ENCODE peak calls at places on chromosomes 2 and 18, in ten cellular contexts. K is activated B cell treated with CpG ODN at 0.5 μM for 24 hours; P is stimulated activated CD8-positive, alpha-beta memory T cell treated with anti-CD3 and anti-CD28 coated beads, Interleukin-7, amount 100 ng/mL, for 48 hours; V is tibial nerve; O is hypothalamus; G is aorta; Z is IMR-90; J is RPMI8226; X is T-cell; U is cardiac fibroblast. Y is an unnamed sample.

GRCh38 chr18:3966985-3967856 is 487.9 kb downstream of the DLGAP1 start:
- DNase-seq in K (no peak), P (no peak), V (no peak), O (no peak), G (peak), Z (peak), J (no peak), X (no peak), U (peak), Y (no peak)

GRCh38 chr18:78174737-78175136 is 804.9 kb upstream of the SALL3 start:
- DNase-seq in K (no peak), P (no peak), V (no peak), O (no peak), G (no peak), Z (no peak), J (peak), X (no peak), U (no peak), Y (peak)

GRCh38 chr2:240929364-240930095 is 23.4 kb downstream of the CROCC2 start:
- DNase-seq in K (no peak), P (no peak), V (no peak), O (no peak), G (no peak), Z (no peak), J (no peak), X (no peak), U (no peak), Y (no peak)

GRCh38 chr2:107986278-107987217 is at the start of gene SLC5A7:
- DNase-seq in K (no peak), P (no peak), V (no peak), O (no peak), G (no peak), Z (no peak), J (no peak), X (no peak), U (no peak), Y (no peak)

GRCh38 chr2:152034257-152034801 is 64.5 kb downstream of the CACNB4 start:
- DNase-seq in K (no peak), P (no peak), V (no peak), O (no peak), G (no peak), Z (no peak), J (no peak), X (no peak), U (no peak), Y (no peak)

GRCh38 chr18:73408434-73408833 is 540.6 kb upstream of the NETO1 start:
- DNase-seq in K (no peak), P (no peak), V (no peak), O (no peak), G (no peak), Z (peak), J (no peak), X (no peak), U (no peak), Y (no peak)

GRCh38 chr2:114810092-114810491 is 367.7 kb downstream of the DPP10 start:
- DNase-seq in K (no peak), P (no peak), V (no peak), O (no peak), G (no peak), Z (no peak), J (no peak), X (no peak), U (no peak), Y (no peak)

GRCh38 chr2:233974530-233975071 is 57.4 kb downstream of the TRPM8 start:
- DNase-seq in K (no peak), P (peak), V (peak), O (no peak), G (peak), Z (peak), J (peak), X (no peak), U (peak), Y (no peak)

GRCh38 chr2:15993666-15994065 is 53.3 kb downstream of the MYCN start:
- DNase-seq in K (no peak), P (no peak), V (no peak), O (no peak), G (no peak), Z (no peak), J (no peak), X (no peak), U (no peak), Y (no peak)

GRCh38 chr18:37019157-37019571 is 190.2 kb downstream of the KIAA1328 start:
- DNase-seq in K (no peak), P (no peak), V (no peak), O (no peak), G (no peak), Z (peak), J (peak), X (no peak), U (peak), Y (no peak)

GRCh38 chr2:232522014-232522854 is 2.0 kb downstream of the PRSS56 start:
- DNase-seq in K (peak), P (peak), V (no peak), O (peak), G (peak), Z (no peak), J (peak), X (peak), U (peak), Y (peak)

GRCh38 chr2:209380278-209380677 is 43.6 kb upstream of the MAP2 start:
- DNase-seq in K (no peak), P (no peak), V (no peak), O (no peak), G (no peak), Z (no peak), J (no peak), X (no peak), U (no peak), Y (no peak)

GRCh38 chr2:74843371-74844298 is 9.7 kb downstream of the HK2 start:
- DNase-seq in K (no peak), P (no peak), V (no peak), O (no peak), G (no peak), Z (peak), J (peak), X (no peak), U (peak), Y (no peak)

GRCh38 chr18:10182009-10182624 is 268.3 kb downstream of the VAPA start:
- DNase-seq in K (no peak), P (no peak), V (no peak), O (no peak), G (no peak), Z (no peak), J (no peak), X (no peak), U (no peak), Y (no peak)

GRCh38 chr2:192940767-192941166 is 746.0 kb upstream of the TMEFF2 start:
- DNase-seq in K (no peak), P (no peak), V (no peak), O (no peak), G (no peak), Z (no peak), J (no peak), X (no peak), U (no peak), Y (no peak)

GRCh38 chr18:49052891-49053644 is 102.3 kb upstream of the SMAD7 start:
- DNase-seq in K (no peak), P (no peak), V (no peak), O (no peak), G (no peak), Z (peak), J (no peak), X (peak), U (peak), Y (no peak)

GRCh38 chr2:55590810-55591440 is 26.5 kb downstream of the PPP4R3B start:
- DNase-seq in K (no peak), P (no peak), V (no peak), O (no peak), G (no peak), Z (peak), J (no peak), X (no peak), U (no peak), Y (no peak)

GRCh38 chr2:28893488-28893887 is 979 bp upstream of the WDR43 start:
- DNase-seq in K (no peak), P (no peak), V (no peak), O (no peak), G (no peak), Z (no peak), J (no peak), X (no peak), U (no peak), Y (peak)

GRCh38 chr2:64327510-64328414 is 126.2 kb upstream of the LGALSL start:
- DNase-seq in K (peak), P (peak), V (no peak), O (peak), G (peak), Z (no peak), J (peak), X (peak), U (peak), Y (peak)

GRCh38 chr2:128601298-128602037 is 282.8 kb upstream of the HS6ST1 start:
- DNase-seq in K (no peak), P (no peak), V (no peak), O (no peak), G (no peak), Z (no peak), J (no peak), X (no peak), U (no peak), Y (no peak)

GRCh38 chr2:202436631-202437030 is 60.5 kb downstream of the BMPR2 start:
- DNase-seq in K (no peak), P (no peak), V (no peak), O (no peak), G (no peak), Z (peak), J (no peak), X (no peak), U (peak), Y (no peak)

GRCh38 chr2:222904557-222905258 is 43.9 kb downstream of the ACSL3 start:
- DNase-seq in K (no peak), P (no peak), V (no peak), O (no peak), G (no peak), Z (peak), J (no peak), X (no peak), U (peak), Y (no peak)

GRCh38 chr2:121178730-121179129 is 106.3 kb downstream of the TFCP2L1 start:
- DNase-seq in K (no peak), P (no peak), V (no peak), O (no peak), G (no peak), Z (no peak), J (no peak), X (no peak), U (no peak), Y (no peak)

GRCh38 chr18:79590191-79591039 is 89.2 kb upstream of the CTDP1 start:
- DNase-seq in K (no peak), P (no peak), V (no peak), O (no peak), G (peak), Z (no peak), J (no peak), X (no peak), U (peak), Y (no peak)

GRCh38 chr2:237702439-237703397 is 75.3 kb downstream of the LRRFIP1 start:
- DNase-seq in K (no peak), P (peak), V (no peak), O (no peak), G (peak), Z (peak), J (peak), X (no peak), U (peak), Y (peak)

GRCh38 chr2:12733846-12734245 is 17.1 kb downstream of the TRIB2 start:
- DNase-seq in K (no peak), P (no peak), V (peak), O (no peak), G (no peak), Z (no peak), J (no peak), X (no peak), U (no peak), Y (peak)

GRCh38 chr2:70978388-70979357 is at the start of gene ANKRD53:
- DNase-seq in K (peak), P (no peak), V (no peak), O (no peak), G (peak), Z (no peak), J (no peak), X (no peak), U (peak), Y (peak)

GRCh38 chr18:44411971-44412370 is 268.7 kb upstream of the SETBP1 start:
- DNase-seq in K (no peak), P (no peak), V (no peak), O (no peak), G (no peak), Z (no peak), J (no peak), X (no peak), U (no peak), Y (no peak)

GRCh38 chr2:128362889-128363228 is 44.2 kb upstream of the HS6ST1 start:
- DNase-seq in K (no peak), P (no peak), V (no peak), O (no peak), G (peak), Z (peak), J (no peak), X (no peak), U (peak), Y (peak)